ENCODE peak calls at places on chromosomes 6 and 20, in four cellular contexts. C is MM.1S, M is ovary, H is right lobe of liver. D is an unnamed sample.

GRCh38 chr6:41025966-41026365 is 13.1 kb downstream of the UNC5CL start:
- DNase-seq in C (no peak), M (no peak), H (no peak), D (no peak)

GRCh38 chr20:50172347-50173013 is 18.1 kb upstream of the CEBPB start:
- DNase-seq in C (no peak), M (peak; percentile 86), H (peak; percentile 94), D (no peak)

GRCh38 chr20:1376007-1376406 is 16.8 kb downstream of the FKBP1A start:
- DNase-seq in C (no peak), M (no peak), H (no peak), D (no peak)

GRCh38 chr20:39105551-39105950 is 143.4 kb downstream of the DHX35 start:
- DNase-seq in C (no peak), M (no peak), H (no peak), D (no peak)

GRCh38 chr6:138307352-138307751 is 70.4 kb upstream of the SMIM28 start:
- DNase-seq in C (no peak), M (no peak), H (no peak), D (no peak)

GRCh38 chr20:39630215-39630614 is 668.1 kb downstream of the DHX35 start:
- DNase-seq in C (no peak), M (no peak), H (no peak), D (no peak)

GRCh38 chr20:62139636-62140035 is 3.6 kb downstream of the PSMA7 start:
- DNase-seq in C (no peak), M (no peak), H (no peak), D (no peak)

GRCh38 chr6:44898296-44898930 is 429.7 kb upstream of the RUNX2 start:
- DNase-seq in C (no peak), M (no peak), H (no peak), D (no peak)

GRCh38 chr20:53595018-53595378 is 1.4 kb upstream of the ZNF217 start:
- DNase-seq in C (no peak), M (no peak), H (no peak), D (no peak)

GRCh38 chr20:13101276-13101675 is 92.5 kb downstream of the SPTLC3 start:
- DNase-seq in C (no peak), M (no peak), H (no peak), D (no peak)

GRCh38 chr20:50169329-50169823 is 15.9 kb upstream of the PEDS1 start:
- DNase-seq in C (peak; percentile 70), M (peak; percentile 81), H (peak; percentile 66), D (no peak)

GRCh38 chr6:153980176-153980575 is 58.9 kb upstream of the OPRM1 start:
- DNase-seq in C (no peak), M (no peak), H (no peak), D (no peak)

GRCh38 chr6:110813813-110814487 is 1.3 kb downstream of the CDK19 start:
- DNase-seq in C (no peak), M (no peak), H (no peak), D (no peak)

GRCh38 chr20:15818651-15819071 is 754.6 kb downstream of the KIF16B start:
- DNase-seq in C (no peak), M (no peak), H (no peak), D (no peak)

GRCh38 chr20:40599987-40600386 is 89.0 kb downstream of the MAFB start:
- DNase-seq in C (no peak), M (no peak), H (no peak), D (no peak)

GRCh38 chr6:128244751-128245405 is 275.5 kb downstream of the PTPRK start:
- DNase-seq in C (peak; percentile 8), M (no peak), H (no peak), D (no peak)

GRCh38 chr6:158002951-158003853 is 21.5 kb downstream of the SYNJ2 start:
- DNase-seq in C (no peak), M (peak; percentile 64), H (peak; percentile 14), D (peak; percentile 88)

GRCh38 chr6:36432151-36432633 is 10.5 kb downstream of the PXT1 start:
- DNase-seq in C (no peak), M (no peak), H (no peak), D (no peak)

GRCh38 chr6:84434550-84434949 is 207.1 kb upstream of the CEP162 start:
- DNase-seq in C (no peak), M (no peak), H (no peak), D (no peak)

GRCh38 chr6:137264308-137265075 is 45.3 kb upstream of the IFNGR1 start:
- DNase-seq in C (no peak), M (no peak), H (no peak), D (no peak)

GRCh38 chr6:149636116-149636515 is 12.4 kb downstream of the KATNA1 start:
- DNase-seq in C (no peak), M (no peak), H (no peak), D (no peak)

DNA sequence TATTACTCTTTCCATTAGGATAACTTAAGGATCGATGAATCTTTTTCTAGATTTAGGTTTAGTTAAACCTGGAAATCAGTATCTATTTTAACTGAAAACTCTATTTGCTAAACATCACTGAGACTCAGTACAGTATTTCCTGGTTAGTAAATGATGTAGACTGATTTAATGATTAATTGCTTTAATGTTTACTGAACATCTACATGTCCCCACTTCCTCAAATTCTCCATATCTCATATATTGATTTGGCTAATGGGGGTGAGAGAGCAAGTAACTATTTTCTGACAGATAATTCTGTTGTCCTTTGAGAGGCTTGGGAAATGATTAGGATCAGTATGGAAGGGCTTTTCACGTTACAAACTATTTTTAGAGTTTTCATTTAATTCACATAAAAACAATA is 10.3 kb downstream of the MKKS start:
- DNase-seq in C (no peak), M (no peak), H (no peak), D (no peak)
- H3K27ac ChIP-seq in C (no peak overlapping the region), M (no peak overlapping the region), H (peak overlapping the region; percentile 35), D (no peak overlapping the region)

DNA sequence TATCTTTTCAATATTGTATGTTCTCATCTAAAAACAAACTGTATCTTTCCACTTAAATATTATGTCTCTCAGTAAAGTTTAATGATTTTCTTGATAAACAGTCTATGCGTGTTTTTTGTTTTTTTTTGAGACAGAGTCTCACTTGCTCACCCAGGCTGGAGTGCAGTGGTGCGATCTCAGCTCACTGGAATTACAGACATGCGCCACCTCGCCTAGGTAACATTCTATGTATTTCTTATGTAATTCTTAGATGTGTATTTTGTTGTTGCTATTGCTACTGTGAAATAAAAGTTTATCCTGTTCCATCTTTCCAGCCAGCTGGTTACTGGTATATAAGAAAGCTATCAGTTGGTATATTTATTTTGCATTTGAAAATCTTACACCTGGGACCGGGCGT is 29.4 kb downstream of the ABHD12 start:
- DNase-seq in C (no peak), M (no peak), H (no peak), D (no peak)
- H3K27ac ChIP-seq in C (no peak overlapping the region), M (no peak overlapping the region), H (no peak overlapping the region), D (no peak overlapping the region)

GRCh38 chr6:57246307-57246706 is 24.2 kb upstream of the RAB23 start:
- DNase-seq in C (no peak), M (no peak), H (no peak), D (no peak)
- H3K27ac ChIP-seq in C (no peak overlapping the region), M (no peak overlapping the region), H (no peak overlapping the region), D (no peak overlapping the region)

DNA sequence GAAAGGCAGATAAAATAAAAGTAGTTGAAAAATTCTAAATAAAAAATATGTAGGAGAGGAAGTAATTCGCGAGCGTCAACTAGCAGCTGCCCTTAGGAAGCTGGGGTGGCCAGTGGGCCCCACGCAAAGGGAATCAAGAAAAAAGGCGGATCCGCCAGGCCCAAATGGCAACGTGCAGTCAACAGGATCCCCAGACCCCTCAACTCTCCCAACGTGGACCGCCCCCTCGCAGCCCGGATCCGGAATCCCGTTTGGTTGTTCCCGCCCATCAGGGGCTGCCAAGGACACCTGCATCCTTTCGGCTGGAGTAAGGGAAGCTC is 296 bp downstream of the DZANK1 start:
- DNase-seq in C (peak; percentile 9), M (no peak), H (no peak), D (no peak)
- H3K27ac ChIP-seq in C (no peak overlapping the region), M (no peak overlapping the region), H (no peak overlapping the region), D (peak overlapping the region; percentile 83)

DNA sequence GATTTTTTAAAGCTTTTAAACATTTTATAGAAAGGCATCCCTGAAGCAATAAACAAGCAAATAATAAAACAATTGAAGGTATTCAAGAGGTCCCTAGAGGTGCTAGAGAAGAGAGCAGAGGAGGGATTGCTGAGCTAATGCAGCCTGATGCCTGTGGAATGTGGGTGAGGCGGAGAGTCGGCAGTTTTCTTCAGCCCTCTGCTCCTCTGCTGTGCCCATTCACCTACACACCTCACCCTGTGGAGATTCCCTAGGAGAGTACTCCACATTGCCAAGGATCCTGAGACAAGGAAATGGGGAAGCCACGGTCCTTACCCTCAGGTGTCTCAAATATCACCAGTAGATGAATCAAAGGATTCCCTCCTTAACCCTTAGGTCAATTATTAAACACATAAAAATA is 199.8 kb upstream of the POU3F2 start:
- DNase-seq in C (no peak), M (no peak), H (no peak), D (no peak)
- H3K27ac ChIP-seq in C (no peak overlapping the region), M (no peak overlapping the region), H (no peak overlapping the region), D (no peak overlapping the region)

DNA sequence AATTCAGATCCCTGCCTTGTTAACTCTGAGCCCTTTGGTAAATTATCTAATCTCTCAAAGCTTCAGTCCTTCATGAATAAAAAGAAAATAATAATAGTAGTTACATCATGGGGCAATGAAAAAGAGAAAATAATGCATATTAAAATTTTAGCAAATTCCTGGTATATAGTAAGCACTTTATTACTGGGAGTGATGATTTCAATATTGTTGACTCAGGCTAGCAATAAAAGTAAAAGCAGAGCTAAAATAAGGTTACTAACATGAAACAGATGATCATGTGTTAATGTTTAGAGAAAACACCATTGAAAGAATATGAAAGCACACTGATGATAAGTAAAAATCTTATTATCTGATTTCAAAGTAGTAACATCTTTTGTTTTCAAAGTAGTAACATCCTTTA is 13.6 kb downstream of the GINS1 start:
- DNase-seq in C (no peak), M (no peak), H (no peak), D (no peak)
- H3K27ac ChIP-seq in C (no peak overlapping the region), M (no peak overlapping the region), H (no peak overlapping the region), D (no peak overlapping the region)

GRCh38 chr6:3371222-3371949 is 85.5 kb downstream of the SLC22A23 start:
- DNase-seq in C (no peak), M (no peak), H (no peak), D (no peak)

GRCh38 chr6:3372184-3372846 is 84.5 kb downstream of the SLC22A23 start:
- DNase-seq in C (no peak), M (no peak), H (no peak), D (no peak)

GRCh38 chr6:3370361-3371221 is 86.3 kb downstream of the SLC22A23 start:
- DNase-seq in C (peak; percentile 59), M (no peak), H (peak; percentile 52), D (no peak)

GRCh38 chr6:3368701-3369100 is 88.1 kb downstream of the SLC22A23 start:
- DNase-seq in C (no peak), M (no peak), H (no peak), D (no peak)

GRCh38 chr6:3369985-3370360 is 86.9 kb downstream of the SLC22A23 start:
- DNase-seq in C (no peak), M (no peak), H (no peak), D (no peak)
- H3K27ac ChIP-seq in C (no peak overlapping the region), M (no peak overlapping the region), H (peak overlapping the region; percentile 39), D (no peak overlapping the region)

DNA sequence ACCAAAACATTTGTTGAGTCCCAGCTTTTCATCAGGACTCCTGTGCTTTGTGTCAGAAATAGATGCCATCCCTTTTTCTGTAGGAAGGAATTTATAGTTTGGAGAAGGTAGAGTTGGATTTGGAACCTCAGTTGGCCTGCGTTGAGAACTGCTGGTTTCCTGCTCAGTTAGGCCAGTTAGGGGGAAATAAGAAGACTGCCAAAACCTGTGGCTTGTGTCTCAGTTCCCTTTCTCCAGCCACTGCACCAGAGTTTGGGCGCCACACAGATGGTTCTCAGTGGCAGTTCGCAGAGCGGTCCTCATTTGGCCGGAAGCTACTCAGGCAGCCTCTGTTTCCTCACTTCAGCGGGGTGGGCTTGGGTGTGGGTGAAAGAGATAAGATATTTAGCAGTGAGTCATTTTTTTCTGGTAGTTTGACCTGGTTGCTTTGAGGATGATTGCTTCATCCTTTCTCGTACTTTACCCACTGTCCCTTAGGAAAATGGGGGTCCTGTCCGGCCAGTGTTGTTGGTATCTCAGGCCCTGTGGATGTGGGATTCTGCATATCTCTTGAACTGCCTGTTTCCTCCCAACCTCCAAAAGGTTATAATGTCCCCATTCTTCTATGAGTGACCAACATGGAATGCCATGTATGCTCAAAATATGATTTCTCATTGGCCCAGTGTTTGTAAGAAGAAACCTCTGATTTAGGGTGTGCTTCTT is 53.7 kb downstream of the JARID2 start:
- DNase-seq in C (peak; percentile 64), M (no peak), H (peak; percentile 52), D (no peak)
- H3K27ac ChIP-seq in C (peak overlapping the region; percentile 45), M (no peak overlapping the region), H (no peak overlapping the region), D (no peak overlapping the region)